ENCODE peak calls at places on chromosomes 12 and 14, in four cellular contexts. One of them, this sample, is unnamed.

GRCh38 chr12:130818381-130819247 is 20.4 kb downstream of the STX2 start:
- DNase-seq in mammary epithelial cell: peak
- DNase-seq in GDM1: no peak
- DNase-seq in NCI-H1105 treated with DMSO at 0.1 percent for 48 hours: peak
- DNase-seq in this sample: no peak

GRCh38 chr12:73181244-73181643 is 909.1 kb downstream of the TRHDE start:
- DNase-seq in mammary epithelial cell: no peak
- DNase-seq in GDM1: no peak
- DNase-seq in NCI-H1105 treated with DMSO at 0.1 percent for 48 hours: no peak
- DNase-seq in this sample: no peak

GRCh38 chr12:3533703-3534386 is 42.8 kb downstream of the PRMT8 start:
- DNase-seq in mammary epithelial cell: no peak
- DNase-seq in GDM1: no peak
- DNase-seq in NCI-H1105 treated with DMSO at 0.1 percent for 48 hours: peak
- DNase-seq in this sample: peak

GRCh38 chr12:82366182-82366581 is 7.9 kb downstream of the METTL25 start:
- DNase-seq in mammary epithelial cell: no peak
- DNase-seq in GDM1: no peak
- DNase-seq in NCI-H1105 treated with DMSO at 0.1 percent for 48 hours: no peak
- DNase-seq in this sample: no peak

GRCh38 chr12:123024819-123025391 is 44.4 kb downstream of the ARL6IP4 start:
- DNase-seq in mammary epithelial cell: peak
- DNase-seq in GDM1: no peak
- DNase-seq in NCI-H1105 treated with DMSO at 0.1 percent for 48 hours: no peak
- DNase-seq in this sample: no peak

GRCh38 chr14:77302926-77303325 is 17.8 kb downstream of the POMT2 start:
- DNase-seq in mammary epithelial cell: peak
- DNase-seq in GDM1: no peak
- DNase-seq in NCI-H1105 treated with DMSO at 0.1 percent for 48 hours: no peak
- DNase-seq in this sample: no peak

GRCh38 chr12:53478865-53479264 is 20.4 kb downstream of the MAP3K12 start:
- DNase-seq in mammary epithelial cell: no peak
- DNase-seq in GDM1: no peak
- DNase-seq in NCI-H1105 treated with DMSO at 0.1 percent for 48 hours: no peak
- DNase-seq in this sample: no peak

GRCh38 chr14:50335389-50335788 is 23.3 kb downstream of the DMAC2L start:
- DNase-seq in mammary epithelial cell: no peak
- DNase-seq in GDM1: no peak
- DNase-seq in NCI-H1105 treated with DMSO at 0.1 percent for 48 hours: peak
- DNase-seq in this sample: peak

GRCh38 chr14:55628426-55628825 is 48.4 kb downstream of the KTN1 start:
- DNase-seq in mammary epithelial cell: no peak
- DNase-seq in GDM1: no peak
- DNase-seq in NCI-H1105 treated with DMSO at 0.1 percent for 48 hours: no peak
- DNase-seq in this sample: no peak

GRCh38 chr14:50530358-50530757 is 2.0 kb downstream of the MAP4K5 start:
- DNase-seq in mammary epithelial cell: peak
- DNase-seq in GDM1: no peak
- DNase-seq in NCI-H1105 treated with DMSO at 0.1 percent for 48 hours: no peak
- DNase-seq in this sample: no peak

GRCh38 chr12:124967016-124967739 is 21.8 kb downstream of the DHX37 start:
- DNase-seq in mammary epithelial cell: no peak
- DNase-seq in GDM1: no peak
- DNase-seq in NCI-H1105 treated with DMSO at 0.1 percent for 48 hours: no peak
- DNase-seq in this sample: no peak

GRCh38 chr12:18747960-18748359 is 10.0 kb downstream of the CAPZA3 start:
- DNase-seq in mammary epithelial cell: peak
- DNase-seq in GDM1: no peak
- DNase-seq in NCI-H1105 treated with DMSO at 0.1 percent for 48 hours: no peak
- DNase-seq in this sample: no peak